ENCODE peak calls at places on chromosomes 16 and 17, in ten cellular contexts. One of them, this sample, is unnamed.

GRCh38 chr16:64656471-64656870 is 465.4 kb downstream of the CDH11 start:
- DNase-seq in K562: no peak
- DNase-seq in GM12892: no peak
- DNase-seq in sigmoid colon: no peak
- DNase-seq in endothelial cell of umbilical vein: no peak
- DNase-seq in SK-N-SH: no peak
- DNase-seq in GM23338: no peak
- DNase-seq in breast epithelium: no peak
- DNase-seq in spleen: no peak
- DNase-seq in prostate gland: no peak
- DNase-seq in this sample: no peak

GRCh38 chr17:81621494-81622230 is 15.2 kb downstream of the NPLOC4 start:
- DNase-seq in K562: no peak
- DNase-seq in GM12892: no peak
- DNase-seq in sigmoid colon: no peak
- DNase-seq in endothelial cell of umbilical vein: peak; percentile 12
- DNase-seq in SK-N-SH: no peak
- DNase-seq in GM23338: no peak
- DNase-seq in breast epithelium: no peak
- DNase-seq in spleen: peak; percentile 78
- DNase-seq in prostate gland: no peak
- DNase-seq in this sample: no peak

GRCh38 chr17:67431210-67432015 is 54.3 kb downstream of the PITPNC1 start:
- DNase-seq in K562: peak; percentile 27
- DNase-seq in GM12892: no peak
- DNase-seq in sigmoid colon: no peak
- DNase-seq in endothelial cell of umbilical vein: peak; percentile 47
- DNase-seq in SK-N-SH: no peak
- DNase-seq in GM23338: no peak
- DNase-seq in breast epithelium: no peak
- DNase-seq in spleen: no peak
- DNase-seq in prostate gland: no peak
- DNase-seq in this sample: no peak

GRCh38 chr17:17388657-17389496 is 85.7 kb downstream of the NT5M start:
- DNase-seq in K562: no peak
- DNase-seq in GM12892: no peak
- DNase-seq in sigmoid colon: no peak
- DNase-seq in endothelial cell of umbilical vein: no peak
- DNase-seq in SK-N-SH: no peak
- DNase-seq in GM23338: no peak
- DNase-seq in breast epithelium: no peak
- DNase-seq in spleen: no peak
- DNase-seq in prostate gland: no peak
- DNase-seq in this sample: no peak

GRCh38 chr16:35910409-35910808 is 2451.0 kb downstream of the TP53TG3F start:
- DNase-seq in K562: no peak
- DNase-seq in GM12892: no peak
- DNase-seq in sigmoid colon: no peak
- DNase-seq in endothelial cell of umbilical vein: no peak
- DNase-seq in SK-N-SH: no peak
- DNase-seq in GM23338: no peak
- DNase-seq in breast epithelium: no peak
- DNase-seq in spleen: no peak
- DNase-seq in prostate gland: no peak
- DNase-seq in this sample: no peak

GRCh38 chr16:58960484-58960883 is 226.4 kb upstream of the GOT2 start:
- DNase-seq in K562: no peak
- DNase-seq in GM12892: no peak
- DNase-seq in sigmoid colon: no peak
- DNase-seq in endothelial cell of umbilical vein: no peak
- DNase-seq in SK-N-SH: no peak
- DNase-seq in GM23338: peak; percentile 60
- DNase-seq in breast epithelium: no peak
- DNase-seq in spleen: no peak
- DNase-seq in prostate gland: no peak
- DNase-seq in this sample: no peak

GRCh38 chr17:19260958-19261357 is 23.8 kb downstream of the EPN2 start:
- DNase-seq in K562: no peak
- DNase-seq in GM12892: no peak
- DNase-seq in sigmoid colon: peak; percentile 56
- DNase-seq in endothelial cell of umbilical vein: peak; percentile 12
- DNase-seq in SK-N-SH: no peak
- DNase-seq in GM23338: no peak
- DNase-seq in breast epithelium: no peak
- DNase-seq in spleen: peak; percentile 20
- DNase-seq in prostate gland: no peak
- DNase-seq in this sample: no peak

GRCh38 chr17:45318561-45319230 is 1.9 kb upstream of the MAP3K14 start:
- DNase-seq in K562: no peak
- DNase-seq in GM12892: no peak
- DNase-seq in sigmoid colon: no peak
- DNase-seq in endothelial cell of umbilical vein: no peak
- DNase-seq in SK-N-SH: no peak
- DNase-seq in GM23338: no peak
- DNase-seq in breast epithelium: no peak
- DNase-seq in spleen: no peak
- DNase-seq in prostate gland: no peak
- DNase-seq in this sample: no peak

GRCh38 chr16:53775821-53776431 is 72.0 kb downstream of the FTO start:
- DNase-seq in K562: no peak
- DNase-seq in GM12892: no peak
- DNase-seq in sigmoid colon: no peak
- DNase-seq in endothelial cell of umbilical vein: no peak
- DNase-seq in SK-N-SH: no peak
- DNase-seq in GM23338: peak; percentile 47
- DNase-seq in breast epithelium: peak; percentile 78
- DNase-seq in spleen: no peak
- DNase-seq in prostate gland: peak; percentile 66
- DNase-seq in this sample: peak; percentile 44

GRCh38 chr16:16971042-16971441 is 499.7 kb downstream of the XYLT1 start:
- DNase-seq in K562: peak; percentile 48
- DNase-seq in GM12892: no peak
- DNase-seq in sigmoid colon: no peak
- DNase-seq in endothelial cell of umbilical vein: no peak
- DNase-seq in SK-N-SH: no peak
- DNase-seq in GM23338: no peak
- DNase-seq in breast epithelium: no peak
- DNase-seq in spleen: no peak
- DNase-seq in prostate gland: no peak
- DNase-seq in this sample: no peak

GRCh38 chr17:80891096-80892018 is 100.3 kb upstream of the CHMP6 start:
- DNase-seq in K562: peak; percentile 73
- DNase-seq in GM12892: no peak
- DNase-seq in sigmoid colon: peak; percentile 66
- DNase-seq in endothelial cell of umbilical vein: peak; percentile 74
- DNase-seq in SK-N-SH: no peak
- DNase-seq in GM23338: no peak
- DNase-seq in breast epithelium: peak; percentile 51
- DNase-seq in spleen: peak; percentile 82
- DNase-seq in prostate gland: no peak
- DNase-seq in this sample: peak; percentile 22

GRCh38 chr16:69171325-69172095 is 15.5 kb upstream of the SNTB2 start:
- DNase-seq in K562: no peak
- DNase-seq in GM12892: no peak
- DNase-seq in sigmoid colon: no peak
- DNase-seq in endothelial cell of umbilical vein: no peak
- DNase-seq in SK-N-SH: no peak
- DNase-seq in GM23338: peak; percentile 66
- DNase-seq in breast epithelium: no peak
- DNase-seq in spleen: no peak
- DNase-seq in prostate gland: no peak
- DNase-seq in this sample: no peak

GRCh38 chr16:79848739-79849518 is 248.4 kb upstream of the MAF start:
- DNase-seq in K562: no peak
- DNase-seq in GM12892: no peak
- DNase-seq in sigmoid colon: peak; percentile 68
- DNase-seq in endothelial cell of umbilical vein: no peak
- DNase-seq in SK-N-SH: no peak
- DNase-seq in GM23338: no peak
- DNase-seq in breast epithelium: peak; percentile 27
- DNase-seq in spleen: no peak
- DNase-seq in prostate gland: peak; percentile 82
- DNase-seq in this sample: no peak
- TF ChIP-seq POLR2AphosphoS5 in K562: no peak
- TF ChIP-seq POLR2AphosphoS5 in GM12892: no peak
- TF ChIP-seq POLR2AphosphoS5 in sigmoid colon: no peak
- TF ChIP-seq POLR2AphosphoS5 in endothelial cell of umbilical vein: no peak
- TF ChIP-seq POLR2AphosphoS5 in SK-N-SH: no peak
- TF ChIP-seq POLR2AphosphoS5 in GM23338: no peak
- TF ChIP-seq POLR2AphosphoS5 in breast epithelium: no peak
- TF ChIP-seq POLR2AphosphoS5 in spleen: no peak
- TF ChIP-seq POLR2AphosphoS5 in prostate gland: peak; percentile 34
- TF ChIP-seq POLR2AphosphoS5 in this sample: no peak

DNA sequence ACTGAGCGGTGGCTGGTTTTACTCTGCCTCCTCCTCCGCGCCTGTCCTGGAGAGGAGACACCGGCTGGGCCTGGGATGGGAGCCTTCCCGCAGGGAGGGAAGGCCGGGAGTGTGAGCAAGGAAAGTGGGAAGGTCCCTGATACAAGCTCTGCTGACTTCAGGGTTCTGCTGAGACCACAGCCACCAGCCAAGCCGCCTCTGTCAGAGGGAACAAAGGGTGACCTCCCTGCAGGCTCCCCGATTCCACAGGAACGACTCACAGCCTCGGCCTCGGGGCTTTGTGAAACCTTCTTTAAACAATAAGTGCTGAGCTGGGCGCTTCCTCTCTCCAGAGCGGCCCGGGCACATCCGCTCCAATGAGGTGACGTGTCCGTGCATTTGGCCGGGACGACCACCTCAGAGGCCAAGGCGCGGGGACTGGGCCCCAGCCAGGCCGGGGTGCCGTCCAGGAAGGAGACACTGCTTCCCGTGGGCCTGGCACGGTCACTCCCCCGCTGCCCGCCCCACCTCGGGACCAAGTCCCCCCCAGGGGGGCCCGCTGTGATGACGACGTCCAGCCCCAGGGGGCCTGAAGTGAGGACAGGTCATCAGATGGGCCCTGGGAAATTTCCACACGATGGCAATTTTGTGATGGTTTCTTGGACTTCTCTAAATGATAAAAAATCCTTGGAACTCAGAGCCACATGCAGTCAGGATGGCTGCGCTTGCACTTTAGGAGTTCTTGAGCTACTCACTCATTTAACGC is 11.8 kb upstream of the CIBAR2 start:
- DNase-seq in K562: no peak
- DNase-seq in GM12892: no peak
- DNase-seq in sigmoid colon: peak; percentile 86
- DNase-seq in endothelial cell of umbilical vein: peak; percentile 70
- DNase-seq in SK-N-SH: no peak
- DNase-seq in GM23338: peak; percentile 68
- DNase-seq in breast epithelium: peak; percentile 82
- DNase-seq in spleen: no peak
- DNase-seq in prostate gland: no peak
- DNase-seq in this sample: peak; percentile 26
- TF ChIP-seq POLR2AphosphoS5 in K562: no peak
- TF ChIP-seq POLR2AphosphoS5 in GM12892: no peak
- TF ChIP-seq POLR2AphosphoS5 in sigmoid colon: no peak
- TF ChIP-seq POLR2AphosphoS5 in endothelial cell of umbilical vein: peak; percentile 65
- TF ChIP-seq POLR2AphosphoS5 in SK-N-SH: no peak
- TF ChIP-seq POLR2AphosphoS5 in GM23338: no peak
- TF ChIP-seq POLR2AphosphoS5 in breast epithelium: peak; percentile 84
- TF ChIP-seq POLR2AphosphoS5 in spleen: peak; percentile 71
- TF ChIP-seq POLR2AphosphoS5 in prostate gland: peak; percentile 35
- TF ChIP-seq POLR2AphosphoS5 in this sample: no peak

GRCh38 chr17:1648582-1649115 is 1.0 kb downstream of the RILP start:
- DNase-seq in K562: peak; percentile 95
- DNase-seq in GM12892: peak; percentile 93
- DNase-seq in sigmoid colon: peak; percentile 97
- DNase-seq in endothelial cell of umbilical vein: peak; percentile 94
- DNase-seq in SK-N-SH: peak; percentile 100
- DNase-seq in GM23338: peak; percentile 92
- DNase-seq in breast epithelium: peak; percentile 93
- DNase-seq in spleen: peak; percentile 100
- DNase-seq in prostate gland: peak; percentile 93
- DNase-seq in this sample: peak; percentile 96
- TF ChIP-seq POLR2AphosphoS5 in K562: peak; percentile 9
- TF ChIP-seq POLR2AphosphoS5 in GM12892: no peak
- TF ChIP-seq POLR2AphosphoS5 in sigmoid colon: no peak
- TF ChIP-seq POLR2AphosphoS5 in endothelial cell of umbilical vein: peak; percentile 57
- TF ChIP-seq POLR2AphosphoS5 in SK-N-SH: no peak
- TF ChIP-seq POLR2AphosphoS5 in GM23338: peak; percentile 20
- TF ChIP-seq POLR2AphosphoS5 in breast epithelium: no peak
- TF ChIP-seq POLR2AphosphoS5 in spleen: peak; percentile 84
- TF ChIP-seq POLR2AphosphoS5 in prostate gland: peak; percentile 41
- TF ChIP-seq POLR2AphosphoS5 in this sample: no peak

GRCh38 chr16:4677390-4677789 is 16.0 kb upstream of the NUDT16L1 start:
- DNase-seq in K562: no peak
- DNase-seq in GM12892: no peak
- DNase-seq in sigmoid colon: no peak
- DNase-seq in endothelial cell of umbilical vein: no peak
- DNase-seq in SK-N-SH: no peak
- DNase-seq in GM23338: no peak
- DNase-seq in breast epithelium: no peak
- DNase-seq in spleen: peak; percentile 90
- DNase-seq in prostate gland: no peak
- DNase-seq in this sample: no peak

GRCh38 chr16:4679854-4680636 is 13.3 kb upstream of the NUDT16L1 start:
- DNase-seq in K562: no peak
- DNase-seq in GM12892: no peak
- DNase-seq in sigmoid colon: peak; percentile 87
- DNase-seq in endothelial cell of umbilical vein: no peak
- DNase-seq in SK-N-SH: no peak
- DNase-seq in GM23338: no peak
- DNase-seq in breast epithelium: peak; percentile 71
- DNase-seq in spleen: peak; percentile 95
- DNase-seq in prostate gland: peak; percentile 88
- DNase-seq in this sample: peak; percentile 73

GRCh38 chr16:4679156-4679853 is 14.1 kb upstream of the NUDT16L1 start:
- DNase-seq in K562: no peak
- DNase-seq in GM12892: no peak
- DNase-seq in sigmoid colon: no peak
- DNase-seq in endothelial cell of umbilical vein: no peak
- DNase-seq in SK-N-SH: peak; percentile 61
- DNase-seq in GM23338: no peak
- DNase-seq in breast epithelium: peak; percentile 43
- DNase-seq in spleen: peak; percentile 79
- DNase-seq in prostate gland: peak; percentile 45
- DNase-seq in this sample: peak; percentile 67

GRCh38 chr16:4677994-4678393 is 15.4 kb upstream of the NUDT16L1 start:
- DNase-seq in K562: no peak
- DNase-seq in GM12892: no peak
- DNase-seq in sigmoid colon: no peak
- DNase-seq in endothelial cell of umbilical vein: no peak
- DNase-seq in SK-N-SH: no peak
- DNase-seq in GM23338: no peak
- DNase-seq in breast epithelium: no peak
- DNase-seq in spleen: no peak
- DNase-seq in prostate gland: no peak
- DNase-seq in this sample: no peak

GRCh38 chr16:4678596-4678995 is 14.8 kb upstream of the NUDT16L1 start:
- DNase-seq in K562: no peak
- DNase-seq in GM12892: no peak
- DNase-seq in sigmoid colon: no peak
- DNase-seq in endothelial cell of umbilical vein: no peak
- DNase-seq in SK-N-SH: no peak
- DNase-seq in GM23338: no peak
- DNase-seq in breast epithelium: no peak
- DNase-seq in spleen: no peak
- DNase-seq in prostate gland: no peak
- DNase-seq in this sample: no peak
- TF ChIP-seq POLR2AphosphoS5 in K562: no peak
- TF ChIP-seq POLR2AphosphoS5 in GM12892: no peak
- TF ChIP-seq POLR2AphosphoS5 in sigmoid colon: no peak
- TF ChIP-seq POLR2AphosphoS5 in endothelial cell of umbilical vein: no peak
- TF ChIP-seq POLR2AphosphoS5 in SK-N-SH: no peak
- TF ChIP-seq POLR2AphosphoS5 in GM23338: no peak
- TF ChIP-seq POLR2AphosphoS5 in breast epithelium: no peak
- TF ChIP-seq POLR2AphosphoS5 in spleen: no peak
- TF ChIP-seq POLR2AphosphoS5 in prostate gland: no peak
- TF ChIP-seq POLR2AphosphoS5 in this sample: no peak

GRCh38 chr17:42194133-42194899 is at the start of gene GHDC:
- DNase-seq in K562: peak; percentile 87
- DNase-seq in GM12892: peak; percentile 80
- DNase-seq in sigmoid colon: peak; percentile 94
- DNase-seq in endothelial cell of umbilical vein: peak; percentile 77
- DNase-seq in SK-N-SH: peak; percentile 93
- DNase-seq in GM23338: peak; percentile 91
- DNase-seq in breast epithelium: peak; percentile 72
- DNase-seq in spleen: peak; percentile 95
- DNase-seq in prostate gland: peak; percentile 84
- DNase-seq in this sample: peak; percentile 92
- TF ChIP-seq POLR2AphosphoS5 in K562: peak; percentile 37
- TF ChIP-seq POLR2AphosphoS5 in GM12892: peak; percentile 78
- TF ChIP-seq POLR2AphosphoS5 in sigmoid colon: peak; percentile 74
- TF ChIP-seq POLR2AphosphoS5 in endothelial cell of umbilical vein: peak; percentile 36
- TF ChIP-seq POLR2AphosphoS5 in SK-N-SH: peak; percentile 42
- TF ChIP-seq POLR2AphosphoS5 in GM23338: peak; percentile 70
- TF ChIP-seq POLR2AphosphoS5 in breast epithelium: peak; percentile 60
- TF ChIP-seq POLR2AphosphoS5 in spleen: peak; percentile 87
- TF ChIP-seq POLR2AphosphoS5 in prostate gland: peak; percentile 92
- TF ChIP-seq POLR2AphosphoS5 in this sample: peak; percentile 69

This sample was measured in transverse colon.